ENCODE peak calls at places on chromosomes 5 and 9, in six cellular contexts. Y, P, K, E, N and W are unnamed samples.

GRCh38 chr9:128191406-128192046 is at the start of gene CIZ1:
- DNase-seq in Y (peak), P (peak), K (no peak), E (peak), N (peak), W (peak)

GRCh38 chr5:132027027-132027426 is 15.6 kb upstream of the ACSL6 start:
- DNase-seq in Y (no peak), P (no peak), K (no peak), E (no peak), N (no peak), W (no peak)

GRCh38 chr9:20906326-20906725 is 125.1 kb downstream of the HACD4 start:
- DNase-seq in Y (no peak), P (no peak), K (no peak), E (peak), N (no peak), W (no peak)

GRCh38 chr5:41809128-41809527 is 61.1 kb downstream of the OXCT1 start:
- DNase-seq in Y (no peak), P (no peak), K (no peak), E (peak), N (no peak), W (no peak)

GRCh38 chr5:38473008-38473407 is 83.4 kb downstream of the LIFR start:
- DNase-seq in Y (no peak), P (no peak), K (no peak), E (no peak), N (peak), W (no peak)

GRCh38 chr9:125484632-125485282 is 222.3 kb downstream of the MAPKAP1 start:
- DNase-seq in Y (no peak), P (no peak), K (no peak), E (peak), N (no peak), W (peak)

GRCh38 chr9:36037580-36038169 is 962 bp downstream of the RECK start:
- DNase-seq in Y (no peak), P (no peak), K (no peak), E (peak), N (no peak), W (no peak)

GRCh38 chr5:40791715-40792139 is 6.4 kb downstream of the PRKAA1 start:
- DNase-seq in Y (no peak), P (no peak), K (no peak), E (no peak), N (no peak), W (peak)

GRCh38 chr9:87266697-87267096 is 231.0 kb upstream of the DAPK1 start:
- DNase-seq in Y (no peak), P (no peak), K (no peak), E (no peak), N (no peak), W (no peak)

GRCh38 chr9:97696025-97696822 is 916 bp downstream of the XPA start:
- DNase-seq in Y (no peak), P (no peak), K (no peak), E (no peak), N (no peak), W (peak)

GRCh38 chr5:179906795-179907569 is 715 bp downstream of the TBC1D9B start:
- DNase-seq in Y (no peak), P (peak), K (no peak), E (peak), N (no peak), W (peak)

GRCh38 chr9:74496819-74497749 is at the start of gene RORB:
- DNase-seq in Y (peak), P (peak), K (no peak), E (peak), N (peak), W (peak)

GRCh38 chr9:133037775-133038174 is 7.0 kb downstream of the GTF3C5 start:
- DNase-seq in Y (no peak), P (no peak), K (no peak), E (no peak), N (no peak), W (no peak)

GRCh38 chr5:148005788-148006520 is 57.8 kb upstream of the SPINK5 start:
- DNase-seq in Y (no peak), P (peak), K (peak), E (no peak), N (peak), W (peak)

GRCh38 chr9:105309531-105309931 is 65.1 kb downstream of the SLC44A1 start:
- DNase-seq in Y (no peak), P (no peak), K (no peak), E (no peak), N (no peak), W (no peak)

GRCh38 chr9:110875275-110875674 is 163.0 kb downstream of the LPAR1 start:
- DNase-seq in Y (no peak), P (peak), K (peak), E (no peak), N (peak), W (no peak)

GRCh38 chr9:109846781-109847180 is 66.8 kb downstream of the PALM2AKAP2 start:
- DNase-seq in Y (no peak), P (no peak), K (no peak), E (no peak), N (no peak), W (no peak)

GRCh38 chr9:15357050-15357653 is 50.1 kb upstream of the TTC39B start:
- DNase-seq in Y (no peak), P (peak), K (no peak), E (no peak), N (peak), W (no peak)

GRCh38 chr5:132951858-132952257 is 11.6 kb downstream of the AFF4 start:
- DNase-seq in Y (no peak), P (no peak), K (no peak), E (no peak), N (no peak), W (no peak)

GRCh38 chr9:36192196-36192595 is 1.5 kb downstream of the CLTA start:
- DNase-seq in Y (no peak), P (no peak), K (no peak), E (peak), N (peak), W (peak)

GRCh38 chr9:84139296-84140100 is 158.9 kb downstream of the RMI1 start:
- DNase-seq in Y (no peak), P (no peak), K (no peak), E (no peak), N (no peak), W (peak)

GRCh38 chr5:676699-677076 is 16.5 kb downstream of the TPPP start:
- DNase-seq in Y (no peak), P (peak), K (no peak), E (no peak), N (no peak), W (no peak)

GRCh38 chr9:124593080-124594058 is 86.2 kb upstream of the NR5A1 start:
- DNase-seq in Y (peak), P (peak), K (peak), E (peak), N (peak), W (peak)

GRCh38 chr5:132821791-132822190 is 8.7 kb downstream of the SHROOM1 start:
- DNase-seq in Y (no peak), P (no peak), K (no peak), E (peak), N (no peak), W (peak)

GRCh38 chr5:109161914-109162683 is 247.7 kb downstream of the PJA2 start:
- DNase-seq in Y (no peak), P (no peak), K (no peak), E (peak), N (no peak), W (peak)

GRCh38 chr5:2148312-2149195 is 265.8 kb upstream of the IRX4 start:
- DNase-seq in Y (no peak), P (peak), K (no peak), E (no peak), N (no peak), W (no peak)
- H2BK15ac ChIP-seq in Y (no peak), P (no peak), K (peak), E (no peak), N (no peak), W (no peak)

DNA sequence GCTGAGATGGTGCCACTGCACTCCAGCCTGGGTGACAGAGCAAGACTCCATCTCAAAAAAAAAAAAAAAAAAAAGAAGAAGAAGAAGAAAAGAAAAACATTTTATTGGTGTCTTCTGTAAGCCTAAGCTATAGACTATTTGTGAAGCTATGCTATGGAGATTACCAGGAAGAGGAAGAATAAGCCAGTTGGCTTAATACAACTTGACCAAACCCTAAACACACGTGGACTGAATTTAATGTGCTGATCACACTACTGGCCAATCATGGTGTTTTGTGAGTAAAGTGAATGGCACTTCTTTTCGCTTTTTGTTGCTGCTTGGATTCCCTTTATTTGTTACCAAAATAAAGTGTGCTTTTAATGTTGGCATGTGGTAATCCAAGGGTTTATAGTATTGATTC is 49.9 kb downstream of the GGTA1 start:
- DNase-seq in Y (no peak), P (no peak), K (no peak), E (no peak), N (no peak), W (no peak)
- H4K8ac ChIP-seq in Y (no peak), P (no peak), K (no peak), E (no peak), N (no peak), W (no peak)

GRCh38 chr5:96743065-96743768 is 64.5 kb downstream of the ERAP1 start:
- DNase-seq in Y (no peak), P (no peak), K (no peak), E (peak), N (peak), W (peak)

GRCh38 chr5:96742519-96742918 is 65.2 kb downstream of the ERAP1 start:
- DNase-seq in Y (no peak), P (no peak), K (no peak), E (no peak), N (no peak), W (no peak)

GRCh38 chr5:96745844-96746531 is 61.8 kb downstream of the ERAP1 start:
- DNase-seq in Y (no peak), P (no peak), K (no peak), E (peak), N (no peak), W (peak)

GRCh38 chr5:96745025-96745424 is 62.7 kb downstream of the ERAP1 start:
- DNase-seq in Y (no peak), P (no peak), K (no peak), E (no peak), N (no peak), W (no peak)

GRCh38 chr5:96743805-96744559 is 63.8 kb downstream of the ERAP1 start:
- DNase-seq in Y (no peak), P (no peak), K (no peak), E (no peak), N (no peak), W (no peak)
- H2BK15ac ChIP-seq in Y (no peak), P (no peak), K (no peak), E (no peak), N (no peak), W (no peak)

DNA sequence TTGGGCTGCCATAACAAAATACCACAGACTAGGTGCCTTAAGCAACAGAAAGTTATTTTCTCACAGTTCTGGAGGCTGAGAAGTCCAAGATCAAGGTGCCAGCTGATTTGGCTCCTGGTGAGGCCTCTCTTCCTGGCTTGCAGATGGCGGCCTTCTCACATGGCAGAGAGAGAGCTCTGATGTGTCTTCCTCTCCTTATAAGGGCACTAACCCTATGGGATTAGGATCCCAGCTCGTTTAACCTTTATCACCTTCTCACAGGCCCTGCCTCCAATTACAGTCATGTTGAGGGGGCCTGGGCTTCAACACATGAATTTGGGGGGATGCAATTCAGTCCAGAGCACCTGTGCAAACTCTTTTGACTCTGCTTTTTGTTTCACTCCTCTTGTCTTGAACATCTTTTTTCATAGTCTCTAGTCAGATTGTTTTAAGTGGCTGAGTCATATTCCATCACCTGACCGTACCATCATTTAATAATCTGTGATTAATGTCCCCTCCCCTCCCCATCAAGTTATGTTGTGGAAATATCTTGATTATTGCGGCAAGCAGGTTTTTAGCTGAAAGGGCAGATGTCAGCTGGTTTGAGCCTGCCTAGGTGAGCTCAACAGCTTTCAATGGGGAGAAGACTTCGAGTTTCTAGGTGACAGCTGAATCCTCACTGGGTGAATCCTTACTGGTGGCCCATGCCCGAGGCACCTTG is 61.8 kb downstream of the NDFIP1 start:
- DNase-seq in Y (no peak), P (no peak), K (no peak), E (no peak), N (peak), W (no peak)
- H4K8ac ChIP-seq in Y (no peak), P (no peak), K (no peak), E (peak), N (no peak), W (no peak)

GRCh38 chr5:86461169-86461956 is 156.4 kb upstream of the COX7C start:
- DNase-seq in Y (no peak), P (no peak), K (no peak), E (peak), N (no peak), W (no peak)
- H2BK15ac ChIP-seq in Y (no peak), P (no peak), K (no peak), E (no peak), N (no peak), W (no peak)

DNA sequence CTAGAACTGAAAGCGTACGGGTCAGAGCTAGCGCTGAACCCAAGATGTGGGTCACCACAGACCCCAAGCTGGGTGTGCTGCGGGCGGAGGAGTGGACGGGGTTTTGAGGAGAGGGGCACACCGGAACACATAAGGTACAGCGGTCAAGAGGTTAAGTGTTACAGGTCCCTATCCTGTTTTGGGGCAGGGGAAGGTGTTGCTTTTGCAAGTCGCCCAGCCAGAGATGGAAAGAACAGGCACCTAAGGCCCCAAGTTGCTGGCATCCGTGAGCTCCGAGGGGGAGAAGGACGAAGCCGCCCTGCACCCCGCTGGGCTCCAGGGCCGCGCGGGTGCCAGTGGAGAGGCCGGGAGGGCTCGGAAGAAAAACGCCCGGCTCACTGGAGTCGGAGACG is 859 bp downstream of the GNA14 start:
- DNase-seq in Y (no peak), P (peak), K (no peak), E (no peak), N (no peak), W (no peak)
- H4K8ac ChIP-seq in Y (no peak), P (no peak), K (peak), E (peak), N (no peak), W (no peak)

GRCh38 chr5:58493136-58493535 is 1.9 kb downstream of the GAPT start:
- DNase-seq in Y (no peak), P (no peak), K (no peak), E (no peak), N (no peak), W (no peak)
- H2BK15ac ChIP-seq in Y (no peak), P (no peak), K (no peak), E (no peak), N (no peak), W (no peak)

GRCh38 chr9:89345476-89345875 is 27.2 kb downstream of the SECISBP2 start:
- DNase-seq in Y (no peak), P (no peak), K (no peak), E (no peak), N (no peak), W (no peak)
- H4K8ac ChIP-seq in Y (no peak), P (no peak), K (no peak), E (no peak), N (no peak), W (no peak)

DNA sequence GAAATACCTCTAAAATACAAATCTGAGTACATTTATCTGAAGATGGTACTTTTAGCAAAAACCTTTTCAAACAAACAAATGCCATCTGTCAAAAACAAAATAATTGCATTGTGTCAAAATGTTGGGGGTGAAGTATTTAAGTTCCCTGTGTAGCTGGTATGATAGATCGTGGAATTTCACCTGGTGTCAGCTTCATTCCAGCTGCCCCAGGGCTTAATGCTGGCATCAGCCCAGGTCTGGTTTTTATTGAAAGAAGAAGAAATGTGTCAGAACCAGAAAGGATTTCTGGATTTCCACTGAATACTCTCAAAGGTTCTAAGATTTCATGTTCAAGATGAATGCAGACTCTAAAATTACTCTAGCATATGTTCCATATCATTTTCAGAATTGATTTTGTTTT is 148.8 kb upstream of the GRAMD2B start:
- DNase-seq in Y (no peak), P (no peak), K (no peak), E (no peak), N (no peak), W (no peak)
- H2BK15ac ChIP-seq in Y (no peak), P (no peak), K (no peak), E (no peak), N (no peak), W (no peak)

GRCh38 chr5:9624196-9624947 is 5.8 kb downstream of the TAS2R1 start:
- DNase-seq in Y (no peak), P (no peak), K (no peak), E (peak), N (peak), W (peak)
- H4K8ac ChIP-seq in Y (no peak), P (no peak), K (no peak), E (peak), N (no peak), W (peak)